ENCODE peak calls at places on chromosomes 12 and 14, in seven cellular contexts. J, P, I, H, R, Z and F are unnamed samples.

GRCh38 chr12:6839482-6840201 is 1.1 kb upstream of the GNB3 start:
- DNase-seq in J (no peak), P (no peak), I (no peak), H (no peak), R (no peak), Z (no peak), F (no peak)

GRCh38 chr12:49881400-49882247 is 22.1 kb downstream of the FAIM2 start:
- DNase-seq in J (no peak), P (no peak), I (no peak), H (no peak), R (peak), Z (no peak), F (no peak)

GRCh38 chr14:77376380-77376770 is 519 bp downstream of the TMED8 start:
- DNase-seq in J (no peak), P (peak), I (peak), H (no peak), R (no peak), Z (no peak), F (no peak)

GRCh38 chr12:123813349-123813748 is 51.2 kb downstream of the DNAH10 start:
- DNase-seq in J (no peak), P (no peak), I (no peak), H (no peak), R (no peak), Z (peak), F (no peak)

GRCh38 chr12:121788176-121788818 is 5.2 kb downstream of the RHOF start:
- DNase-seq in J (no peak), P (no peak), I (no peak), H (no peak), R (no peak), Z (no peak), F (no peak)

GRCh38 chr12:124774054-124774461 is 89.6 kb downstream of the SCARB1 start:
- DNase-seq in J (no peak), P (no peak), I (no peak), H (no peak), R (no peak), Z (no peak), F (no peak)

GRCh38 chr14:95349241-95349640 is 29.5 kb upstream of the CLMN start:
- DNase-seq in J (no peak), P (no peak), I (no peak), H (no peak), R (no peak), Z (no peak), F (no peak)

GRCh38 chr12:106753526-106753925 is 21.0 kb upstream of the RIC8B start:
- DNase-seq in J (no peak), P (peak), I (no peak), H (no peak), R (no peak), Z (no peak), F (peak)

GRCh38 chr12:77531912-77532311 is 298.8 kb upstream of the NAV3 start:
- DNase-seq in J (no peak), P (no peak), I (no peak), H (no peak), R (no peak), Z (no peak), F (no peak)

GRCh38 chr12:21940972-21941521 is at the start of gene ABCC9:
- DNase-seq in J (no peak), P (no peak), I (peak), H (peak), R (peak), Z (peak), F (no peak)

GRCh38 chr14:96711559-96712267 is 85.5 kb upstream of the VRK1 start:
- DNase-seq in J (no peak), P (no peak), I (no peak), H (no peak), R (no peak), Z (no peak), F (no peak)

GRCh38 chr14:24329736-24330135 is 5.1 kb downstream of the ADCY4 start:
- DNase-seq in J (peak), P (no peak), I (no peak), H (no peak), R (no peak), Z (no peak), F (no peak)

GRCh38 chr14:103073367-103073875 is 10.6 kb upstream of the LBHD2 start:
- DNase-seq in J (no peak), P (no peak), I (no peak), H (no peak), R (no peak), Z (no peak), F (no peak)

GRCh38 chr12:95248604-95249355 is 31.2 kb downstream of the VEZT start:
- DNase-seq in J (no peak), P (no peak), I (no peak), H (no peak), R (no peak), Z (no peak), F (no peak)

GRCh38 chr14:37232907-37233481 is 35.3 kb downstream of the MIPOL1 start:
- DNase-seq in J (peak), P (no peak), I (no peak), H (no peak), R (no peak), Z (peak), F (no peak)

GRCh38 chr12:2891240-2892053 is 756 bp downstream of the TULP3 start:
- DNase-seq in J (no peak), P (peak), I (peak), H (peak), R (peak), Z (peak), F (no peak)

GRCh38 chr12:13794706-13795105 is 186.7 kb downstream of the GRIN2B start:
- DNase-seq in J (no peak), P (no peak), I (no peak), H (no peak), R (no peak), Z (no peak), F (no peak)

GRCh38 chr12:92574911-92575570 is 127.7 kb upstream of the PLEKHG7 start:
- DNase-seq in J (no peak), P (no peak), I (no peak), H (no peak), R (no peak), Z (no peak), F (no peak)

GRCh38 chr12:27711312-27711682 is 665 bp downstream of the MRPS35 start:
- DNase-seq in J (peak), P (no peak), I (no peak), H (no peak), R (no peak), Z (no peak), F (no peak)

GRCh38 chr12:19171731-19172130 is 42.2 kb downstream of the PLEKHA5 start:
- DNase-seq in J (no peak), P (no peak), I (no peak), H (no peak), R (no peak), Z (no peak), F (no peak)

GRCh38 chr12:2853626-2854025 is 3.2 kb downstream of the TEX52 start:
- DNase-seq in J (no peak), P (peak), I (peak), H (peak), R (peak), Z (peak), F (peak)

GRCh38 chr14:58871972-58872530 is 234.3 kb downstream of the DACT1 start:
- DNase-seq in J (no peak), P (no peak), I (no peak), H (no peak), R (no peak), Z (no peak), F (no peak)

GRCh38 chr14:81400852-81401251 is 728 bp upstream of the STON2 start:
- DNase-seq in J (no peak), P (no peak), I (no peak), H (no peak), R (no peak), Z (peak), F (no peak)

GRCh38 chr12:10900530-10900929 is 8.8 kb downstream of the TAS2R13 start:
- DNase-seq in J (no peak), P (no peak), I (no peak), H (no peak), R (no peak), Z (no peak), F (no peak)

GRCh38 chr14:78414172-78414571 is 244.0 kb downstream of the NRXN3 start:
- DNase-seq in J (no peak), P (no peak), I (no peak), H (no peak), R (no peak), Z (no peak), F (no peak)

GRCh38 chr12:58463050-58463449 is 457.3 kb downstream of the LRIG3 start:
- DNase-seq in J (no peak), P (no peak), I (no peak), H (no peak), R (no peak), Z (no peak), F (no peak)

GRCh38 chr14:20904393-20905029 is 13.3 kb downstream of the RNASE3 start:
- DNase-seq in J (no peak), P (no peak), I (no peak), H (no peak), R (no peak), Z (no peak), F (no peak)